ENCODE peak calls at places on chromosomes 12 and 14, in six cellular contexts. U, A, I, P, Y and F are unnamed samples.

GRCh38 chr14:98984719-98985041 is 287.3 kb downstream of the BCL11B start:
- DNase-seq in U (no peak), A (no peak), I (no peak), P (no peak), Y (peak; percentile 34), F (peak; percentile 61)

GRCh38 chr12:47746073-47746472 is 12.6 kb downstream of the RAPGEF3 start:
- DNase-seq in U (no peak), A (no peak), I (no peak), P (no peak), Y (no peak), F (no peak)

GRCh38 chr12:9951026-9951652 is 19.0 kb upstream of the CLEC2A start:
- DNase-seq in U (no peak), A (no peak), I (no peak), P (no peak), Y (no peak), F (no peak)

GRCh38 chr14:57227083-57227482 is 41.6 kb downstream of the EXOC5 start:
- DNase-seq in U (no peak), A (no peak), I (no peak), P (no peak), Y (no peak), F (no peak)

GRCh38 chr14:63203618-63204406 is 431 bp upstream of the RHOJ start:
- DNase-seq in U (no peak), A (no peak), I (peak; percentile 58), P (peak; percentile 100), Y (peak; percentile 47), F (no peak)

GRCh38 chr14:105217764-105218163 is 30.6 kb upstream of the BTBD6 start:
- DNase-seq in U (no peak), A (no peak), I (no peak), P (no peak), Y (no peak), F (no peak)

GRCh38 chr12:97159397-97159796 is 252.3 kb downstream of the NEDD1 start:
- DNase-seq in U (no peak), A (no peak), I (no peak), P (no peak), Y (no peak), F (no peak)

GRCh38 chr14:58656671-58657411 is 19.1 kb downstream of the DACT1 start:
- DNase-seq in U (no peak), A (no peak), I (no peak), P (no peak), Y (no peak), F (no peak)

GRCh38 chr12:91988571-91988970 is 157.1 kb downstream of the BTG1 start:
- DNase-seq in U (no peak), A (no peak), I (no peak), P (no peak), Y (no peak), F (peak; percentile 46)

DNA sequence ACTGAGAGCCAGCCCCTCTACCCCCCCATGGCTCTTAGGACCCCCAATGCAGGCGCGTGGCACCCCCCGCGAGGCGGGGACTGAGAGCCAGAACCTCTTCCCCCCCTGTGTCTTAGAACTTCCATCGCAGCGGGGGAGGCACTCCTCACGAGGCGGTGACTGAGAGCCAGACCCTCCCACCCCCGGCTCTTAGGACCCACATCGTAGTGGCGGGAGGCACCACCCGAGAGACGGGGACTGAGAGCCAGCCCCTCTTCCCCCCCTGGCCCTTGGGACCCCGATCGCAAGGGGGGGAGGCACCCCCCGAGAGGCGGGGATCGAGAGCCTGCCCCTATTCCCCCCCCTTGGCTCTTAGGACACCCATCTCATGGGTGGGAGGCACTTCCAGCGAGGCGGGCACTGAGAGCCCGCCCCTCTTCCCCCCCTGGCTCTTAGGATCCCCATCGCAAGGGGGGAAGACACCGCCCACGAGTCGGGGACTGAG is 44.7 kb downstream of the DDX11 start:
- DNase-seq in U (no peak), A (no peak), I (no peak), P (no peak), Y (no peak), F (peak; percentile 17)
- TF ChIP-seq POLR2A in U (no peak), A (no peak), I (no peak), P (no peak), Y (no peak), F (no peak)

GRCh38 chr14:39182770-39183684 is 8.0 kb downstream of the PNN start:
- DNase-seq in U (no peak), A (no peak), I (no peak), P (no peak), Y (no peak), F (no peak)
- TF ChIP-seq POLR2A in U (no peak), A (no peak), I (no peak), P (no peak), Y (no peak), F (peak; percentile 57)

GRCh38 chr12:118354903-118355302 is 17.8 kb downstream of the TAOK3 start:
- DNase-seq in U (no peak), A (no peak), I (no peak), P (no peak), Y (no peak), F (no peak)
- TF ChIP-seq POLR2A in U (no peak), A (no peak), I (no peak), P (no peak), Y (no peak), F (no peak)

GRCh38 chr12:109464642-109465351 is 12.3 kb downstream of the KCTD10 start:
- DNase-seq in U (no peak), A (no peak), I (no peak), P (peak; percentile 36), Y (no peak), F (no peak)
- TF ChIP-seq POLR2A in U (no peak), A (no peak), I (no peak), P (no peak), Y (no peak), F (no peak)

GRCh38 chr14:74019743-74020142 is 594 bp downstream of the BBOF1 start:
- DNase-seq in U (no peak), A (no peak), I (no peak), P (peak; percentile 28), Y (no peak), F (peak; percentile 56)

GRCh38 chr14:74015965-74016364 is 3.1 kb downstream of the ENTPD5 start:
- DNase-seq in U (no peak), A (no peak), I (no peak), P (no peak), Y (no peak), F (peak; percentile 34)

GRCh38 chr14:74018029-74018703 is 922 bp downstream of the ENTPD5 start:
- DNase-seq in U (no peak), A (no peak), I (no peak), P (peak; percentile 73), Y (no peak), F (peak; percentile 72)

GRCh38 chr14:74019408-74019714 is 212 bp downstream of the BBOF1 start:
- DNase-seq in U (no peak), A (no peak), I (no peak), P (no peak), Y (no peak), F (no peak)

DNA sequence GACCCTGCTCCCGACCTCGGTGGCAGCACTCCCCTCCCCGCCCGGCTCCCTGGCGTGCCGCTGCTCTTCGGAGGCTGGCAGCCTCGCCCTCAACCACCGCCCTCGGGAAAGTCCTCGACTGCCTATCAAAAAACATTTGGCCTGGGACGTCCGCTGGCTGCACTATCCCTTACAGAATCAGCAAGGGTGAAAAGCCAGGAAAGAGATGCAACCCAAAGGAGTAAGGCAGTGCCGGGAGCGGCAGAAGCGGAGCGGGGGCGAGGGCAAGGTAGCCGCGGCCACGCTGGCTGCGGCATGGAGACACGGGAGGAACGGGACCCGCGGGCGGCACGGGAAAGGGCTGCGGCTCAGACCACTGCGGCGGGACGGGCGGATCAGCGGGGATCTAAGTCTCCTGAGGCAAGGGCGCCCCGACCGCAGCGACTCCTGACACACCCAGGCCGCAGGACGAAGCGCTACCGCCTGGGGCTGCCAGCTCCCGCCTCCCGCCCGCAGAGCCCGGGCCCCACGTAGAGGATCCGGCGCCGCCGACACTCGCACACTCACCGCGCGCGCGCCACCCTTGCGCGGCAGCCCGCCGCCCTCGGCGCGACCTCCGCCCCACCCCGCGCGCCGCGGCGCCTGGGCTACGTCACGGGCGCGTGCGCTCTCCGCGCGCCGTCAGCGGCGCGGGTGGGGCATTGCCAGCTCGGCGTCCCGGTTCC is at the start of the genes BBOF1 and ENTPD5:
- DNase-seq in U (peak; percentile 55), A (peak; percentile 91), I (peak; percentile 91), P (peak; percentile 83), Y (peak; percentile 89), F (peak; percentile 92)
- TF ChIP-seq POLR2A in U (peak; percentile 86), A (peak; percentile 44), I (peak; percentile 88), P (peak; percentile 93), Y (no peak), F (peak; percentile 91)

DNA sequence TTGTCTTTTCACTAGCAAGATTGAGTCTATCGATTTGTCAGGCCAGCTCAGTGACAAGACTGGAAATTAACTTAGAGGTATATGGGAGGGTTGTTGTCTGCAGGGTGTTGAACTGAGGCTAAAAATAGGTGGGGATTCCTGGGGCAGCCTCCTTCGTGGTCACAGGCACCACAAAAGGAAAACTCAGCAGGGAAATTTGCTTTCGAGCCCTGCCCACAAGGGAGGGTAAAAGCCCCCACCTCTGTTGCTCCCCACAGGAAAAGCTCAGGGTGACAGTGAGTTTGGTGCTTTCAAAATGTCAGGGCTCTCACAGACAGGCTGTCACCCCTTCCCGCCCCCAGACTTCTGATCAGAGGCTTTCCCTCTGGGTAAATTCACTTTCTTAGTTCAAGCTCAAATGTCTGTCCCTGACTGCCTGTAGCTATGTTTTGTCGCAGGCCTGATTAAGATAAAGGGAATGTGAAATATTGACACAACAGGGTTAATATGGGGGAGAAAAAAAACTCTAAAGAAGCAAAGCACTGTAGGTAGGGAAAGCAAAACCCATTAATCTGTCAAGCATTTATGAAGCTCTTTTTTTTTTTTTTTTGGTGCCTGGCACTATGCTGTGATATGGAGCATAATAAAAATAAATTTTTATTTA is 11.7 kb upstream of the NFKBIA start:
- DNase-seq in U (no peak), A (no peak), I (no peak), P (no peak), Y (no peak), F (no peak)
- TF ChIP-seq POLR2A in U (no peak), A (no peak), I (no peak), P (no peak), Y (no peak), F (no peak)

DNA sequence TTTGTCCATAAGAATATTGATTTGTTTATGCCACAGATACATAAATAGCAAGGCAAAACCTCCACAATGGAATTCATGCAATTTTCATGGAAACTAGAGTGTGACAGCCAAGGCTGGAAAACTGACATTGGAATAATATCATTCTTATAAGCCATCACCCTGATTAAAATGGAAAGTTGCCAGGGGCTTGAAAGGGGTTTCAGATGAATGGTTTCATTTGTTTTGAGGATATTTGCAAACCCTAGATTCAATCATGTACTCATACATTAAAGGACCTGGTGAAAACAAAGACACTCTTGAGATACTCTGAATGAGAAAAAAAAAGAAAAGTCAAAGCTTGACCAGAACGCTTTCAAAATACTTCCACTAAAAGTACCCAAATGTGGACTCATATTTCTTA is 205.7 kb downstream of the DIO2 start:
- DNase-seq in U (no peak), A (no peak), I (no peak), P (no peak), Y (no peak), F (no peak)
- TF ChIP-seq POLR2A in U (no peak), A (no peak), I (no peak), P (no peak), Y (no peak), F (no peak)

GRCh38 chr12:52247622-52248540 is 14.8 kb downstream of the KRT7 start:
- DNase-seq in U (no peak), A (no peak), I (no peak), P (no peak), Y (no peak), F (no peak)
- TF ChIP-seq POLR2A in U (no peak), A (no peak), I (peak; percentile 2), P (no peak), Y (no peak), F (no peak)